ENCODE peak calls at places on chromosomes 11 and 22, in five cellular contexts. One of them, this sample, is unnamed. For H3K27me3, the result is how much of the 10 kb centered on the place peaks cover.

GRCh38 chr11:70952171-70952570 is 300.2 kb downstream of the SHANK2 start:
- DNase-seq in dorsolateral prefrontal cortex: no peak
- DNase-seq in heart right ventricle: no peak
- DNase-seq in mesendoderm: no peak
- DNase-seq in hepatocyte: no peak
- DNase-seq in this sample: no peak

GRCh38 chr22:32557424-32557823 is 82.8 kb downstream of the FBXO7 start:
- DNase-seq in dorsolateral prefrontal cortex: no peak
- DNase-seq in heart right ventricle: no peak
- DNase-seq in mesendoderm: no peak
- DNase-seq in hepatocyte: no peak
- DNase-seq in this sample: no peak

GRCh38 chr11:123187670-123188507 is 7.2 kb downstream of the CLMP start:
- DNase-seq in dorsolateral prefrontal cortex: no peak
- DNase-seq in heart right ventricle: no peak
- DNase-seq in mesendoderm: peak
- DNase-seq in hepatocyte: no peak
- DNase-seq in this sample: no peak

GRCh38 chr22:28438183-28438778 is 241.4 kb downstream of the TTC28 start:
- DNase-seq in dorsolateral prefrontal cortex: no peak
- DNase-seq in heart right ventricle: no peak
- DNase-seq in mesendoderm: no peak
- DNase-seq in hepatocyte: no peak
- DNase-seq in this sample: no peak

GRCh38 chr11:46410021-46410420 is 18.4 kb upstream of the CHRM4 start:
- DNase-seq in dorsolateral prefrontal cortex: no peak
- DNase-seq in heart right ventricle: no peak
- DNase-seq in mesendoderm: peak
- DNase-seq in hepatocyte: no peak
- DNase-seq in this sample: no peak

GRCh38 chr11:134857035-134857434 is 445.0 kb upstream of the B3GAT1 start:
- DNase-seq in dorsolateral prefrontal cortex: no peak
- DNase-seq in heart right ventricle: no peak
- DNase-seq in mesendoderm: no peak
- DNase-seq in hepatocyte: no peak
- DNase-seq in this sample: no peak

GRCh38 chr11:121036981-121037380 is 13.1 kb downstream of the TBCEL start:
- DNase-seq in dorsolateral prefrontal cortex: no peak
- DNase-seq in heart right ventricle: no peak
- DNase-seq in mesendoderm: no peak
- DNase-seq in hepatocyte: no peak
- DNase-seq in this sample: no peak

GRCh38 chr22:34878996-34879395 is 187.0 kb upstream of the ISX start:
- DNase-seq in dorsolateral prefrontal cortex: no peak
- DNase-seq in heart right ventricle: no peak
- DNase-seq in mesendoderm: peak
- DNase-seq in hepatocyte: no peak
- DNase-seq in this sample: no peak

GRCh38 chr22:16949561-16949960 is 58.5 kb downstream of the GAB4 start:
- DNase-seq in dorsolateral prefrontal cortex: no peak
- DNase-seq in heart right ventricle: no peak
- DNase-seq in mesendoderm: no peak
- DNase-seq in hepatocyte: no peak
- DNase-seq in this sample: no peak

GRCh38 chr11:86244063-86244521 is 461 bp upstream of the EED start:
- DNase-seq in dorsolateral prefrontal cortex: peak
- DNase-seq in heart right ventricle: peak
- DNase-seq in mesendoderm: peak
- DNase-seq in hepatocyte: peak
- DNase-seq in this sample: peak

GRCh38 chr11:76753950-76754349 is 29.2 kb upstream of the TSKU start:
- DNase-seq in dorsolateral prefrontal cortex: no peak
- DNase-seq in heart right ventricle: no peak
- DNase-seq in mesendoderm: no peak
- DNase-seq in hepatocyte: no peak
- DNase-seq in this sample: peak

GRCh38 chr11:76750067-76750466 is 33.1 kb upstream of the TSKU start:
- DNase-seq in dorsolateral prefrontal cortex: no peak
- DNase-seq in heart right ventricle: no peak
- DNase-seq in mesendoderm: no peak
- DNase-seq in hepatocyte: no peak
- DNase-seq in this sample: no peak

GRCh38 chr11:76750746-76751145 is 32.4 kb upstream of the TSKU start:
- DNase-seq in dorsolateral prefrontal cortex: no peak
- DNase-seq in heart right ventricle: no peak
- DNase-seq in mesendoderm: no peak
- DNase-seq in hepatocyte: no peak
- DNase-seq in this sample: no peak

GRCh38 chr11:76748931-76749330 is 34.2 kb upstream of the TSKU start:
- DNase-seq in dorsolateral prefrontal cortex: no peak
- DNase-seq in heart right ventricle: no peak
- DNase-seq in mesendoderm: no peak
- DNase-seq in hepatocyte: no peak
- DNase-seq in this sample: no peak

GRCh38 chr11:76752321-76753175 is 30.6 kb upstream of the TSKU start:
- DNase-seq in dorsolateral prefrontal cortex: no peak
- DNase-seq in heart right ventricle: peak
- DNase-seq in mesendoderm: no peak
- DNase-seq in hepatocyte: peak
- DNase-seq in this sample: peak
- H3K4me3 ChIP-seq in dorsolateral prefrontal cortex: no peak
- H3K4me3 ChIP-seq in heart right ventricle: no peak
- H3K4me3 ChIP-seq in mesendoderm: no peak
- H3K4me3 ChIP-seq in hepatocyte: no peak
- H3K4me3 ChIP-seq in this sample: no peak

DNA sequence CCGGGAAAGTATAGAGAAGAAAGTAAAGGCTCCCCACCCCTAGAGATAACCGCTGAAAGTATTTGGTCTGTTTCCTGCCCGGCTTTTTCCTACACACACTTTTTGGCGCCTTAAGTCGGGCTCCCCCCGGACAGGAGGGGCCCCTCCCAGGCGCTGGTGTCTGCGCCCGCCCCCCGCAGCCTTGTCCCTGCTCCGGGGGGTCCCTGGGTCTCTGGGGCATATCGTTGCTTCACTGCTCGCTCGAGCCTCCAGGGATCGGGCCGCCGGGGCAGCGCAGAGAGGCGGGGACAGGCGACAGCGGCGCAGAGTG is 928 bp upstream of the CRACR2B start:
- DNase-seq in dorsolateral prefrontal cortex: no peak
- DNase-seq in heart right ventricle: no peak
- DNase-seq in mesendoderm: no peak
- DNase-seq in hepatocyte: no peak
- DNase-seq in this sample: no peak
- H3K27me3 ChIP-seq in dorsolateral prefrontal cortex: under half
- H3K27me3 ChIP-seq in heart right ventricle: half or more
- H3K27me3 ChIP-seq in mesendoderm: under half
- H3K27me3 ChIP-seq in hepatocyte: under half
- H3K27me3 ChIP-seq in this sample: under half

GRCh38 chr11:101916422-101916821 is at the start of gene ANGPTL5:
- DNase-seq in dorsolateral prefrontal cortex: no peak
- DNase-seq in heart right ventricle: no peak
- DNase-seq in mesendoderm: no peak
- DNase-seq in hepatocyte: no peak
- DNase-seq in this sample: no peak

GRCh38 chr11:101914737-101915426 is at the start of gene CEP126:
- DNase-seq in dorsolateral prefrontal cortex: peak
- DNase-seq in heart right ventricle: peak
- DNase-seq in mesendoderm: peak
- DNase-seq in hepatocyte: peak
- DNase-seq in this sample: peak

GRCh38 chr11:101914349-101914736 is 467 bp upstream of the CEP126 start:
- DNase-seq in dorsolateral prefrontal cortex: no peak
- DNase-seq in heart right ventricle: no peak
- DNase-seq in mesendoderm: peak
- DNase-seq in hepatocyte: peak
- DNase-seq in this sample: no peak

GRCh38 chr11:101913631-101914030 is 1.2 kb upstream of the CEP126 start:
- DNase-seq in dorsolateral prefrontal cortex: no peak
- DNase-seq in heart right ventricle: no peak
- DNase-seq in mesendoderm: no peak
- DNase-seq in hepatocyte: no peak
- DNase-seq in this sample: no peak

GRCh38 chr11:101915811-101916291 is 471 bp downstream of the ANGPTL5 start:
- DNase-seq in dorsolateral prefrontal cortex: no peak
- DNase-seq in heart right ventricle: no peak
- DNase-seq in mesendoderm: peak
- DNase-seq in hepatocyte: peak
- DNase-seq in this sample: no peak
- H3K4me3 ChIP-seq in dorsolateral prefrontal cortex: peak
- H3K4me3 ChIP-seq in heart right ventricle: peak
- H3K4me3 ChIP-seq in mesendoderm: no peak
- H3K4me3 ChIP-seq in hepatocyte: peak
- H3K4me3 ChIP-seq in this sample: peak

DNA sequence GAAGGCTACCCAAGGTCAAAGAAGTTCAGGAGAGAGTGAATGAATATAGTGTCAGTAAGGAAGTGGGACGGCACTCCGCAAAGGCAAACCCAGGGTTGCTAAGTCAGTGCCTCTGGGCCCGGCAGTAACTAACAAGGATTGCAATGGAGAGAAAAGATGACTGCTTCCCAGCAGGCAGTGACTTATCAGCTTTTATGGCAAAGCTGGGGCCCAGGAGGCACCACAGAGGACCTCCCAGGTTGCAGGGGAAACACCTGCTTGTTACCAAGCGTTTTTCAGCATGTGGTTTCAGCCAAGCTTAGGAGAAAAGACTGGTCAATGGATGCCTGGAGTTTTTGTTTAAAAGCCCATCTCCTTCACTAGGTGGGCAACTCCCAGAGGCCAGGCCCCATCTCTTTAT is 11.3 kb downstream of the CACNG2 start:
- DNase-seq in dorsolateral prefrontal cortex: no peak
- DNase-seq in heart right ventricle: no peak
- DNase-seq in mesendoderm: no peak
- DNase-seq in hepatocyte: no peak
- DNase-seq in this sample: no peak
- H3K27me3 ChIP-seq in dorsolateral prefrontal cortex: under half
- H3K27me3 ChIP-seq in heart right ventricle: half or more
- H3K27me3 ChIP-seq in mesendoderm: under half
- H3K27me3 ChIP-seq in hepatocyte: under half
- H3K27me3 ChIP-seq in this sample: under half

GRCh38 chr11:124195419-124195734 is 12.2 kb downstream of the OR10D3 start:
- DNase-seq in dorsolateral prefrontal cortex: no peak
- DNase-seq in heart right ventricle: no peak
- DNase-seq in mesendoderm: no peak
- DNase-seq in hepatocyte: no peak
- DNase-seq in this sample: no peak

GRCh38 chr11:124194283-124194682 is 11.1 kb downstream of the OR10D3 start:
- DNase-seq in dorsolateral prefrontal cortex: no peak
- DNase-seq in heart right ventricle: no peak
- DNase-seq in mesendoderm: no peak
- DNase-seq in hepatocyte: no peak
- DNase-seq in this sample: no peak

GRCh38 chr11:124197999-124198398 is 14.9 kb downstream of the OR10D3 start:
- DNase-seq in dorsolateral prefrontal cortex: no peak
- DNase-seq in heart right ventricle: no peak
- DNase-seq in mesendoderm: no peak
- DNase-seq in hepatocyte: no peak
- DNase-seq in this sample: no peak

GRCh38 chr11:124193221-124193945 is 10.2 kb downstream of the OR10D3 start:
- DNase-seq in dorsolateral prefrontal cortex: no peak
- DNase-seq in heart right ventricle: no peak
- DNase-seq in mesendoderm: no peak
- DNase-seq in hepatocyte: no peak
- DNase-seq in this sample: no peak

DNA sequence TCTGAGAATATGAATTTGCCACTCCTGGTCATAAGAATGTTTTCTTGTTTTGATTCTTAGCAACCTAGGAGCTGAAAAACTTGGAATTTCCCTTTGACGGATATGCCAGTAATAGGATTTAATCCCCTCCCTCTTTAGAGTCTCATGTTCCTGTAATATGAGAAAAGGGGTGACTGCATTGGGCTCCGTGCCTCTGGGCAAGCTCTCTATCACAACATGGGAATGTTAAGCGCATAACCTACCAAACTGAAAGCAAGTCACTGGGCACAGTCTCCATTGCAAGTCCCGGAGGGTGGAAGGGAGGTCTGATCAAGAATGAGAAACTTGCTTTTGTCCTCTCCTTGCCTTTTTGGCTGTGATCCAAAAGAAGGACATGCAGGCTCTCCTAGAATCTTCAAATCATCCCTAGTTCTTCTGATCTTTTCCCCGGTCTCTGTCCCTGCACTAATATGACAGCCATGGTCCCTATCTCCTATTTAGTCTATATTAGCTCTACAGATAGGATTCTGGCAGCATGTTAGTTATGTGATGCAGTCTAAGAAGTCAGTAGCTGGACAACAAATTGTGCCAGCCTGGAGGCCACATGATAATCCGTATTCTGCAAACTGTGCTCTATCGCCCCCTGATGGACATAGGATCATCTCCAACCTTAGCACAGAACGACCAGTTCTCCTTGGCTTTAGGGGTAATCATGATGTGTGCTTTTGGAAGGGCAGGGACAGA is 11.7 kb downstream of the OR10D3 start:
- DNase-seq in dorsolateral prefrontal cortex: no peak
- DNase-seq in heart right ventricle: no peak
- DNase-seq in mesendoderm: peak
- DNase-seq in hepatocyte: peak
- DNase-seq in this sample: peak
- H3K4me3 ChIP-seq in dorsolateral prefrontal cortex: no peak
- H3K4me3 ChIP-seq in heart right ventricle: no peak
- H3K4me3 ChIP-seq in mesendoderm: no peak
- H3K4me3 ChIP-seq in hepatocyte: no peak
- H3K4me3 ChIP-seq in this sample: no peak

GRCh38 chr22:24741357-24741756 is 33.2 kb downstream of the PIWIL3 start:
- DNase-seq in dorsolateral prefrontal cortex: no peak
- DNase-seq in heart right ventricle: no peak
- DNase-seq in mesendoderm: no peak
- DNase-seq in hepatocyte: no peak
- DNase-seq in this sample: no peak

GRCh38 chr22:24741769-24742168 is 32.8 kb downstream of the PIWIL3 start:
- DNase-seq in dorsolateral prefrontal cortex: no peak
- DNase-seq in heart right ventricle: no peak
- DNase-seq in mesendoderm: no peak
- DNase-seq in hepatocyte: no peak
- DNase-seq in this sample: no peak

DNA sequence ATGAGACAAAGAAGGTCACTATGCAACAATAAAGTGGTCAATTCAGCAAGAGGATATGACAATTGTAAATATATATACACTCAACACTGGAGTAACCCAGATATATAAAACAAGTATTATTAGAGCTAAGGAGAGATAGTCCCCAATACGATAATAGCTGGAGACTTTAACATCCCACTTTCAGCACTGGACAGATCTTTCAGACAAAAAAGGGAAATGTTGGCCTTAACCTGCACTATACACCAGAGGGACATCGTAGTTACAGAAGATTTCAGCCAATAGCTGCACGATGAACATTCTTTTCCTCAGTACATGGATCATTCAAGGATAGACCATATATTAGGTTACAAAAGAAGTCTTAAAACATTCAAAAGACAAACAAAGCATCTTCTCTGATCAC is 29.9 kb downstream of the PIWIL3 start:
- DNase-seq in dorsolateral prefrontal cortex: no peak
- DNase-seq in heart right ventricle: no peak
- DNase-seq in mesendoderm: no peak
- DNase-seq in hepatocyte: no peak
- DNase-seq in this sample: no peak
- H3K27me3 ChIP-seq in dorsolateral prefrontal cortex: under half
- H3K27me3 ChIP-seq in heart right ventricle: under half
- H3K27me3 ChIP-seq in mesendoderm: under half
- H3K27me3 ChIP-seq in hepatocyte: under half
- H3K27me3 ChIP-seq in this sample: under half